ENCODE peak calls at places on chromosomes 16 and 17, in seven cellular contexts. L, F, B, R, W, D and X are unnamed samples.

GRCh38 chr17:65774787-65775186 is 213.3 kb upstream of the AXIN2 start:
- DNase-seq in W (no peak), B (no peak), F (no peak), R (no peak), D (no peak), L (no peak), X (no peak)

GRCh38 chr16:10870137-10870776 is 6.7 kb upstream of the CIITA start:
- DNase-seq in B (no peak), F (no peak), R (no peak), D (no peak), W (no peak), L (no peak), X (no peak)

GRCh38 chr17:83050651-83051422 is 28.6 kb upstream of the METRNL start:
- DNase-seq in W (no peak), F (no peak), D (no peak), B (peak; percentile 73), R (peak; percentile 73), L (peak; percentile 27), X (no peak)

GRCh38 chr17:63165420-63165819 is 199.4 kb downstream of the TANC2 start:
- DNase-seq in R (no peak), B (no peak), L (no peak), W (no peak), D (no peak), F (no peak), X (no peak)

GRCh38 chr17:72977768-72978417 is 114.6 kb downstream of the SLC39A11 start:
- DNase-seq in L (no peak), B (no peak), W (no peak), R (no peak), D (no peak), F (peak; percentile 46), X (no peak)

GRCh38 chr17:48522031-48522593 is 8.7 kb downstream of the HOXB1 start:
- DNase-seq in D (no peak), L (no peak), F (peak; percentile 94), B (no peak), R (no peak), W (no peak), X (no peak)

GRCh38 chr17:76473541-76473985 is 6.2 kb downstream of the AANAT start:
- DNase-seq in R (no peak), D (no peak), W (no peak), L (peak; percentile 88), F (no peak), B (no peak), X (peak; percentile 54)

GRCh38 chr17:79211061-79211770 is 136.6 kb downstream of the ENGASE start:
- DNase-seq in L (no peak), B (no peak), R (no peak), F (no peak), D (no peak), W (no peak), X (no peak)

GRCh38 chr17:74864866-74865395 is 5.2 kb upstream of the GRIN2C start:
- DNase-seq in R (peak; percentile 87), L (peak; percentile 93), F (peak; percentile 83), B (peak; percentile 79), W (peak; percentile 75), D (no peak), X (peak; percentile 81)

GRCh38 chr17:79497949-79498348 is 112.9 kb downstream of the RBFOX3 start:
- DNase-seq in D (no peak), L (no peak), B (no peak), R (no peak), F (no peak), W (no peak), X (no peak)

GRCh38 chr16:86515780-86516617 is 5.7 kb downstream of the FOXF1 start:
- DNase-seq in W (no peak), R (no peak), B (no peak), F (no peak), L (no peak), D (no peak), X (no peak)

GRCh38 chr17:78933025-78933958 is 8.1 kb upstream of the TIMP2 start:
- DNase-seq in R (peak; percentile 88), B (peak; percentile 59), D (no peak), F (no peak), L (peak; percentile 68), W (peak; percentile 64), X (peak; percentile 83)

GRCh38 chr17:46764335-46764708 is 54.2 kb downstream of the WNT3 start:
- DNase-seq in F (no peak), B (no peak), R (no peak), L (no peak), D (no peak), W (peak; percentile 15), X (no peak)

GRCh38 chr17:74180336-74180735 is 23.1 kb upstream of the RPL38 start:
- DNase-seq in L (no peak), F (no peak), D (no peak), W (no peak), B (no peak), R (no peak), X (no peak)

GRCh38 chr17:82917656-82918345 is 78.0 kb upstream of the ZNF750 start:
- DNase-seq in B (no peak), L (peak; percentile 83), R (no peak), W (no peak), F (peak; percentile 36), D (no peak), X (no peak)

GRCh38 chr16:81431554-81432353 is 12.9 kb upstream of the CMIP start:
- DNase-seq in L (no peak), W (no peak), B (no peak), D (no peak), F (peak; percentile 38), R (peak; percentile 78), X (peak; percentile 75)

GRCh38 chr16:47888142-47888541 is 267.7 kb downstream of the ABCC12 start:
- DNase-seq in F (no peak), W (no peak), B (no peak), D (peak; percentile 34), L (no peak), R (no peak), X (no peak)

GRCh38 chr17:38628441-38628840 is 22.7 kb upstream of the SRCIN1 start:
- DNase-seq in W (no peak), L (peak; percentile 58), F (peak; percentile 72), D (no peak), B (no peak), R (no peak), X (no peak)

GRCh38 chr17:2959371-2960130 is 103.9 kb downstream of the OR1D5 start:
- DNase-seq in B (no peak), D (no peak), W (peak; percentile 24), F (no peak), R (peak; percentile 25), L (no peak), X (peak; percentile 63)

GRCh38 chr17:15926039-15926740 is 18.7 kb upstream of the ADORA2B start:
- DNase-seq in F (no peak), R (peak; percentile 94), B (peak; percentile 52), L (peak; percentile 43), D (no peak), W (no peak), X (peak; percentile 35)

GRCh38 chr17:63950940-63951907 is 19.1 kb upstream of the CD79B start:
- DNase-seq in R (no peak), D (no peak), B (peak; percentile 75), W (peak; percentile 71), F (peak; percentile 43), L (no peak), X (no peak)

GRCh38 chr17:82006468-82007227 is 16.0 kb downstream of the CENPX start:
- DNase-seq in R (peak; percentile 86), B (no peak), D (no peak), F (no peak), W (no peak), L (no peak), X (no peak)

GRCh38 chr16:66457888-66458287 is 30.8 kb downstream of the BEAN1 start:
- DNase-seq in R (peak; percentile 26), W (no peak), L (no peak), F (no peak), D (no peak), B (no peak), X (no peak)

GRCh38 chr17:77127735-77128361 is 12.9 kb upstream of the SEC14L1 start:
- DNase-seq in D (no peak), L (no peak), R (peak; percentile 77), F (peak; percentile 51), W (peak; percentile 89), B (peak; percentile 76), X (peak; percentile 80)

GRCh38 chr17:82529914-82530300 is 10.4 kb downstream of the FOXK2 start:
- DNase-seq in D (no peak), R (no peak), W (no peak), L (no peak), F (no peak), B (no peak), X (no peak)

GRCh38 chr17:39064374-39064773 is 87.1 kb downstream of the PLXDC1 start:
- DNase-seq in F (no peak), L (no peak), D (no peak), W (no peak), B (no peak), R (no peak), X (no peak)

GRCh38 chr16:68790130-68790761 is 53.1 kb upstream of the TANGO6 start:
- DNase-seq in R (peak; percentile 66), B (peak; percentile 18), W (peak; percentile 65), F (no peak), D (no peak), L (no peak), X (no peak)
- TF ChIP-seq POLR2AphosphoS5 in R (no peak), B (no peak), W (no peak), F (no peak), D (no peak), L (no peak), X (no peak)

GRCh38 chr17:1260762-1261161 is 9.5 kb upstream of the BHLHA9 start:
- DNase-seq in B (no peak), L (no peak), D (no peak), F (no peak), R (no peak), W (no peak), X (no peak)
- TF ChIP-seq EP300 in B (no peak), L (no peak), D (no peak), F (no peak), R (no peak), W (no peak), X (no peak)

GRCh38 chr17:17075037-17075755 is 32.9 kb downstream of the MPRIP start:
- DNase-seq in L (peak; percentile 68), F (peak; percentile 52), W (no peak), R (peak; percentile 91), B (no peak), D (no peak), X (no peak)
- TF ChIP-seq POLR2AphosphoS5 in L (no peak), F (no peak), W (no peak), R (no peak), B (no peak), D (no peak), X (no peak)

DNA sequence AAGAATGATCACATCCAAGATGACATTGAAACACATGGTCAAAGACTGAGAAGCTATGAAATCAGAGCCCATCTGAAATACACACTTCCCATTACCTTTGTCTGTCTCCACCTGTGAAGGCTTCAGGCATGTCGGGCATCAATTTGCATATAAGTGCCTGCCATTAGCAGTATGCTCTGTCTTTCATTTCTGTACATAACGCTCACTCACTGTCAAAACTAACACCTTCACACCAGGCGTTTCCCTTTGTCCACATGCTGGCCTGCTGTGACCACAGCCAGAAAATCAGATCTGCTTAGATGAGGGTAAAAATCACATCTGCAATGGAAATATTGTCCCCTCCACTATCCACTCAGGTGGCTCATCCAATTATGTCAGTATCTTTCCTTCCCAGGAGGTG is 524.8 kb downstream of the TOX3 start:
- DNase-seq in R (no peak), L (no peak), D (no peak), F (no peak), W (no peak), B (no peak), X (no peak)
- TF ChIP-seq EP300 in R (no peak), L (no peak), D (no peak), F (no peak), W (no peak), B (no peak), X (no peak)

GRCh38 chr17:4543557-4544026 is 11.6 kb downstream of the MYBBP1A start:
- DNase-seq in L (no peak), F (no peak), R (peak; percentile 54), D (no peak), B (no peak), W (no peak), X (no peak)
- TF ChIP-seq POLR2AphosphoS5 in L (no peak), F (no peak), R (no peak), D (no peak), B (no peak), W (no peak), X (no peak)